ENCODE peak calls at places on chromosomes 7 and 10, in five cellular contexts. X is fibroblast of the conjunctiva; U is activated CD4-positive, alpha-beta T cell treated with anti-CD3 and anti-CD28 coated beads, Interleukin-2, amount 50 U/mL, for 4 hours; P is H9; R is CD8-positive, alpha-beta T cell. F is an unnamed sample.

GRCh38 chr7:25009271-25009670 is 29.3 kb upstream of the OSBPL3 start:
- DNase-seq in X (peak), U (no peak), P (no peak), R (no peak), F (no peak)

GRCh38 chr10:61164458-61165160 is 220.6 kb upstream of the RHOBTB1 start:
- DNase-seq in X (no peak), U (no peak), P (no peak), R (no peak), F (no peak)

GRCh38 chr7:94888542-94888941 is 18.9 kb upstream of the PPP1R9A start:
- DNase-seq in X (no peak), U (no peak), P (peak), R (no peak), F (no peak)

GRCh38 chr7:86963599-86964230 is 95.7 kb downstream of the ELAPOR2 start:
- DNase-seq in X (peak), U (no peak), P (no peak), R (no peak), F (no peak)

GRCh38 chr10:35827783-35828182 is 185.7 kb upstream of the FZD8 start:
- DNase-seq in X (no peak), U (no peak), P (no peak), R (no peak), F (no peak)

GRCh38 chr10:91190388-91190870 is 30.0 kb upstream of the PCGF5 start:
- DNase-seq in X (peak), U (no peak), P (no peak), R (no peak), F (no peak)

GRCh38 chr10:123562387-123562786 is 103.8 kb upstream of the GPR26 start:
- DNase-seq in X (no peak), U (no peak), P (peak), R (no peak), F (no peak)

GRCh38 chr10:3995302-3996210 is 210.5 kb upstream of the KLF6 start:
- DNase-seq in X (no peak), U (no peak), P (no peak), R (no peak), F (no peak)

GRCh38 chr10:1551636-1552338 is 185.5 kb downstream of the ADARB2 start:
- DNase-seq in X (no peak), U (no peak), P (no peak), R (no peak), F (no peak)

GRCh38 chr7:132778761-132779160 is 202.5 kb upstream of the PLXNA4 start:
- DNase-seq in X (no peak), U (no peak), P (no peak), R (no peak), F (no peak)

GRCh38 chr10:132739225-132739613 is 46.7 kb downstream of the NKX6-2 start:
- DNase-seq in X (no peak), U (no peak), P (no peak), R (no peak), F (no peak)

GRCh38 chr10:124717911-124718734 is 26.1 kb downstream of the FAM53B start:
- DNase-seq in X (no peak), U (peak), P (no peak), R (peak), F (no peak)

GRCh38 chr10:35565602-35566061 is 39.5 kb upstream of the GJD4 start:
- DNase-seq in X (no peak), U (no peak), P (no peak), R (no peak), F (no peak)

GRCh38 chr7:56009695-56010094 is 41.5 kb downstream of the PSPH start:
- DNase-seq in X (no peak), U (no peak), P (no peak), R (no peak), F (no peak)

GRCh38 chr7:74604326-74605020 is 53.0 kb upstream of the GTF2I start:
- DNase-seq in X (no peak), U (no peak), P (no peak), R (no peak), F (no peak)

GRCh38 chr7:43628431-43628830 is 45.5 kb downstream of the STK17A start:
- DNase-seq in X (no peak), U (no peak), P (no peak), R (no peak), F (no peak)

GRCh38 chr7:100475549-100475948 is 3.5 kb downstream of the TSC22D4 start:
- DNase-seq in X (no peak), U (no peak), P (no peak), R (no peak), F (no peak)

GRCh38 chr10:12333382-12334185 is 15.8 kb upstream of the CAMK1D start:
- DNase-seq in X (peak), U (peak), P (no peak), R (no peak), F (no peak)

GRCh38 chr7:109343662-109344061 is 774.0 kb downstream of the DNAJB9 start:
- DNase-seq in X (no peak), U (no peak), P (no peak), R (no peak), F (no peak)

GRCh38 chr10:23158370-23158769 is 33.7 kb upstream of the PTF1A start:
- DNase-seq in X (peak), U (peak), P (peak), R (peak), F (peak)

GRCh38 chr7:157675427-157675930 is 338.7 kb downstream of the DNAJB6 start:
- DNase-seq in X (no peak), U (no peak), P (peak), R (no peak), F (no peak)

GRCh38 chr10:112520864-112521263 is 73.8 kb downstream of the VTI1A start:
- DNase-seq in X (no peak), U (no peak), P (no peak), R (no peak), F (no peak)

GRCh38 chr10:97623277-97623676 is 10.0 kb downstream of the MORN4 start:
- DNase-seq in X (no peak), U (no peak), P (no peak), R (no peak), F (no peak)

GRCh38 chr10:94285271-94285670 is 77.5 kb downstream of the NOC3L start:
- DNase-seq in X (no peak), U (no peak), P (no peak), R (no peak), F (no peak)

GRCh38 chr10:15374561-15374960 is 3.5 kb upstream of the FAM171A1 start:
- DNase-seq in X (no peak), U (no peak), P (no peak), R (no peak), F (no peak)

GRCh38 chr10:53403688-53404087 is 631.1 kb upstream of the MBL2 start:
- DNase-seq in X (no peak), U (no peak), P (no peak), R (no peak), F (no peak)

F was measured in WTC11.